ENCODE peak calls at places on chromosomes 11 and 22, in five cellular contexts. A is ureter; G is NCI-H1105; O is stomach; R is stimulated activated CD4-positive, alpha-beta T cell treated with anti-CD3 and anti-CD28 coated beads, Interleukin-2, amount 100 ng/mL, for 48 hours. P is an unnamed sample.

GRCh38 chr11:114019574-114019973 is 39.9 kb upstream of the ZBTB16 start:
- DNase-seq in A (no peak), G (no peak), O (no peak), R (no peak), P (no peak)

GRCh38 chr11:134676516-134677287 is 264.7 kb upstream of the B3GAT1 start:
- DNase-seq in A (peak; percentile 29), G (no peak), O (no peak), R (no peak), P (no peak)

GRCh38 chr11:58039589-58039988 is 8.8 kb downstream of the OR6Q1 start:
- DNase-seq in A (no peak), G (no peak), O (no peak), R (no peak), P (no peak)

GRCh38 chr22:29009148-29009547 is 52.5 kb downstream of the C22orf31 start:
- DNase-seq in A (no peak), G (no peak), O (no peak), R (no peak), P (no peak)

GRCh38 chr22:41984006-41984405 is 14.6 kb upstream of the WBP2NL start:
- DNase-seq in A (no peak), G (no peak), O (no peak), R (no peak), P (no peak)

GRCh38 chr22:38963872-38964271 is 6.5 kb downstream of the APOBEC3A start:
- DNase-seq in A (no peak), G (no peak), O (peak; percentile 74), R (no peak), P (no peak)

GRCh38 chr11:130528862-130529261 is 80.4 kb downstream of the ADAMTS15 start:
- DNase-seq in A (no peak), G (no peak), O (no peak), R (no peak), P (no peak)

GRCh38 chr11:726278-726915 is 20.4 kb downstream of the EPS8L2 start:
- DNase-seq in A (peak; percentile 84), G (peak; percentile 85), O (peak; percentile 83), R (peak; percentile 54), P (peak; percentile 58)

GRCh38 chr22:34070051-34070450 is 149.8 kb upstream of the LARGE1 start:
- DNase-seq in A (no peak), G (no peak), O (no peak), R (no peak), P (no peak)

GRCh38 chr11:112318193-112318592 is 57.5 kb upstream of the PLET1 start:
- DNase-seq in A (no peak), G (no peak), O (no peak), R (no peak), P (no peak)

GRCh38 chr22:50691521-50691920 is 18.9 kb downstream of the SHANK3 start:
- DNase-seq in A (no peak), G (no peak), O (no peak), R (peak; percentile 26), P (peak; percentile 56)

GRCh38 chr11:111911563-111912401 is at the start of gene CRYAB:
- DNase-seq in A (peak; percentile 90), G (no peak), O (peak; percentile 39), R (no peak), P (no peak)

GRCh38 chr22:20940178-20940790 is 23.1 kb downstream of the CRKL start:
- DNase-seq in A (no peak), G (no peak), O (no peak), R (no peak), P (no peak)

GRCh38 chr11:124928942-124929663 is 6.7 kb downstream of the HEPACAM start:
- DNase-seq in A (no peak), G (no peak), O (no peak), R (no peak), P (no peak)

GRCh38 chr11:109308551-109308950 is 113.4 kb upstream of the C11orf87 start:
- DNase-seq in A (no peak), G (no peak), O (no peak), R (no peak), P (no peak)

GRCh38 chr11:127859941-127860354 is 727.4 kb downstream of the ETS1 start:
- DNase-seq in A (no peak), G (no peak), O (no peak), R (no peak), P (no peak)

GRCh38 chr22:27445876-27446275 is 355.7 kb downstream of the MN1 start:
- DNase-seq in A (no peak), G (no peak), O (no peak), R (no peak), P (no peak)

GRCh38 chr11:62588966-62589637 is 2.2 kb downstream of the TUT1 start:
- DNase-seq in A (no peak), G (no peak), O (no peak), R (no peak), P (no peak)

GRCh38 chr11:16468735-16469446 is 112.5 kb upstream of the SOX6 start:
- DNase-seq in A (no peak), G (no peak), O (no peak), R (no peak), P (no peak)

P was measured in GM12865.